ENCODE peak calls at places on chromosomes 3 and 15, in five cellular contexts. N is GM23338, M is ascending aorta, K is fibroblast of the aortic adventitia, G is fibroblast of mammary gland. H is an unnamed sample.

GRCh38 chr3:40719660-40720287 is 195.0 kb downstream of the ZNF621 start:
- DNase-seq in M (no peak), N (peak; percentile 56), K (peak; percentile 19), G (peak; percentile 46), H (no peak)

GRCh38 chr3:58051196-58051595 is 43.0 kb downstream of the FLNB start:
- DNase-seq in N (no peak), M (no peak), K (peak; percentile 85), G (peak; percentile 90), H (no peak)

GRCh38 chr3:111859061-111859973 is at the start of gene PHLDB2:
- DNase-seq in K (peak; percentile 79), M (peak; percentile 91), N (peak; percentile 93), G (peak; percentile 81), H (no peak)

GRCh38 chr15:101795455-101795854 is 7.9 kb upstream of the OR4F6 start:
- DNase-seq in G (peak; percentile 81), M (no peak), N (no peak), K (peak; percentile 67), H (peak; percentile 46)

GRCh38 chr3:142931222-142931621 is 32.3 kb downstream of the PAQR9 start:
- DNase-seq in K (no peak), N (peak; percentile 67), G (no peak), M (no peak), H (no peak)

GRCh38 chr15:100733786-100734185 is 131.4 kb downstream of the ASB7 start:
- DNase-seq in N (no peak), G (peak; percentile 60), M (no peak), K (peak; percentile 66), H (no peak)

GRCh38 chr3:59436164-59436958 is 386.5 kb upstream of the CFAP20DC start:
- DNase-seq in G (no peak), M (no peak), K (no peak), N (no peak), H (no peak)

GRCh38 chr15:100373037-100373896 is 31.5 kb upstream of the ADAMTS17 start:
- DNase-seq in M (no peak), K (no peak), N (no peak), G (no peak), H (no peak)

GRCh38 chr3:128726691-128727031 is 678 bp downstream of the RAB7A start:
- DNase-seq in K (peak; percentile 67), N (peak; percentile 54), M (peak; percentile 79), G (peak; percentile 87), H (peak; percentile 40)

DNA sequence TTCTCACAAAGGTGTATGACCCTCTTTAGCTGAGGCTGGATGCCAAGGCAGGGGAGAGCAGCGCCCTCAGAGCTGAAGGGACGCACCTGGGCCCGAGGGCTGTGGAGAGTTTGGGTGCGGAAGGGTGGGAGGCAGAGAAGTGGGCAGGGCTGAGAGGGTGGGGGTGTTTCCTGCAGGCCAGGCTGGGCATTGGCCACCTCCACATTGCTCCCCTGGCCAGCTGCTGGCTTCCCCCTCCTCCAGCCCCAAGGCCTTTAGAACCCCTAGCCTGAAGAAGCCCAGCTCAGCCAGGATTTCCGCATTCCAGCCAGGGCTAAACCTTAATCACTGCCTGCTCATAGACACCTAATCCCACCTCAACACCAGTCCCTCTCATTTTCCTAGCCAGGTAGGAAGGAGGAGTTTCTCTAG is 7.5 kb downstream of the NT5DC2 start:
- DNase-seq in K (no peak), N (no peak), M (no peak), G (no peak), H (no peak)
- H3K4me3 ChIP-seq in K (no peak overlapping the region), N (no peak overlapping the region), M (no peak overlapping the region), G (no peak overlapping the region), H (no peak overlapping the region)

GRCh38 chr3:69738291-69738690 is 973 bp upstream of the MITF start:
- DNase-seq in M (no peak), G (no peak), K (peak; percentile 20), N (no peak), H (no peak)
- H3K4me3 ChIP-seq in M (peak overlapping the region; percentile 92), G (peak overlapping the region; percentile 88), K (peak overlapping the region; percentile 71), N (peak overlapping the region; percentile 94), H (peak overlapping the region; percentile 71)

DNA sequence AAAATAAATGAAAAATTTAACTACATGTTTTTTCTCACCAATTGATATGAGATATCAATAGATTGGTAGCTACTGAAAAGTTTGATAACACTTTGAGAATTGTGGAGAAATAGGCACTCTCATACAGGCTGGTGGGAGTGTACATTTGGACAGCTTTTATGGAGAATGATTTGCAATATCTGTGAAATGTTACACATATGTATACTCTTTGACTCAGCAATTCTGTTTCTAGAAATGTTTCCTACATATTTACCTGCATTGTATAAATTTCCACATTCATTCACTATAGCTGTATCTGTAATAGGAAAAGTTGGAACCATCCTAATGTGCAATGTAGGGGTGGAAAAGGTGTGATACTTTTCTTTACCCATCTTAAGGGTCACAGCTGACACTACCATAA is 1.9 kb upstream of the KIF23 start:
- DNase-seq in K (no peak), G (no peak), N (no peak), M (no peak), H (no peak)
- H3K4me3 ChIP-seq in K (no peak overlapping the region), G (no peak overlapping the region), N (no peak overlapping the region), M (no peak overlapping the region), H (peak overlapping the region; percentile 98)

DNA sequence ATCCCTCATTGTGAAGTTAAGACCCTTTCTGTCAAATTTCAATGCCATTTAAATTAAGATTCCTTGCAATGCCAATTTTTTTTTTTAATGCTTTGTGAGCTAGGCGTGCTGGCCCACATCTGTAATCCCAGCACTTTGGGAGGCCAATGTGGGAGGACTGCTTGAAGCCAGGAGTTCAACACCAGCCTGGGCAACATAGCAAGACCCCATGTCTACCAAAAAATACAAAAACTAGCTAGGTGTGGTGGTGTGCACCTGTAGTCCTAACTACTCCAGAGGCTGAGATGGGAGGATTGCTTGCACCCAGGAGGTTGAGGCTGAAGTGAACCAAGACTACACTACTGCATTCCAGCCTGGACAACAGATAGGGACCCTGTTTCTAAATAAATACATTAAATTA is 5.6 kb upstream of the SH3BP5 start:
- DNase-seq in G (no peak), M (no peak), K (no peak), N (no peak), H (no peak)
- H3K4me3 ChIP-seq in G (no peak overlapping the region), M (no peak overlapping the region), K (no peak overlapping the region), N (no peak overlapping the region), H (no peak overlapping the region)

GRCh38 chr15:92393287-92393993 is at the start of gene ST8SIA2:
- DNase-seq in N (peak; percentile 87), K (no peak), M (no peak), G (peak; percentile 3), H (no peak)
- H3K4me3 ChIP-seq in N (peak within 1 kb of the TSS; percentile 96), K (no peak within 1 kb of the TSS), M (peak within 1 kb of the TSS; percentile 0), G (no peak within 1 kb of the TSS), H (peak within 1 kb of the TSS; percentile 57)

GRCh38 chr15:33055962-33056361 is 138.6 kb downstream of the FMN1 start:
- DNase-seq in M (no peak), N (no peak), K (no peak), G (no peak), H (no peak)
- H3K4me3 ChIP-seq in M (no peak overlapping the region), N (no peak overlapping the region), K (no peak overlapping the region), G (no peak overlapping the region), H (no peak overlapping the region)

GRCh38 chr3:492586-493296 is 296.2 kb downstream of the CHL1 start:
- DNase-seq in M (no peak), G (no peak), N (peak; percentile 17), K (no peak), H (no peak)
- H3K4me3 ChIP-seq in M (no peak overlapping the region), G (no peak overlapping the region), N (no peak overlapping the region), K (no peak overlapping the region), H (no peak overlapping the region)

GRCh38 chr3:161171639-161172552 is 49.2 kb upstream of the NMD3 start:
- DNase-seq in K (peak; percentile 33), G (peak; percentile 50), N (peak; percentile 64), M (no peak), H (no peak)

GRCh38 chr3:161161603-161162002 is 56.5 kb upstream of the B3GALNT1 start:
- DNase-seq in N (no peak), K (no peak), G (no peak), M (no peak), H (no peak)

GRCh38 chr3:161171113-161171512 is 50.0 kb upstream of the NMD3 start:
- DNase-seq in K (peak; percentile 85), N (no peak), M (peak; percentile 80), G (peak; percentile 93), H (peak; percentile 50)

GRCh38 chr3:161163297-161163696 is 57.8 kb upstream of the NMD3 start:
- DNase-seq in K (peak; percentile 81), N (peak; percentile 32), M (no peak), G (peak; percentile 96), H (peak; percentile 83)

DNA sequence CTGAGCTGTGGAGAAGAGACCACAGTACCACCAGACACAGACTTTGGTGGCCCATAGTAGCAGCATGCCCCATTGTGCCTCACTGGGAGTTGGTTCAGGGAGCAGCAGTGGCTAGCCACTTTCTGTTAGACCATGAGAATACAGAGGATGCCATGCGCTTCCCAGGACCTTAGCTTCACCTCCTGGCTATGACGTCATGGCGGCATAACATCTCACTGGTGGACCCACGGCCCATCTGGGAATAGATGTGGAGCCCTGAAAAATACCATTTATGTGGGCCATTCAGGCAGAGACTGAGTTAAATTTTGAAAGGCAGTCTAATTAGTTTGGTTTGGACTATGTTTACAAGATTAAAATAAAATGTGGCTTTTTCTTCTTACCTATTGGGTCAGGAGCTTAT is 55.1 kb upstream of the NMD3 start:
- DNase-seq in N (no peak), K (no peak), M (no peak), G (no peak), H (no peak)
- H3K4me3 ChIP-seq in N (no peak overlapping the region), K (no peak overlapping the region), M (no peak overlapping the region), G (no peak overlapping the region), H (no peak overlapping the region)

GRCh38 chr3:100041328-100041749 is 73.0 kb downstream of the FILIP1L start:
- DNase-seq in N (no peak), G (peak; percentile 87), K (peak; percentile 98), M (no peak), H (peak; percentile 67)
- H3K4me3 ChIP-seq in N (no peak overlapping the region), G (no peak overlapping the region), K (no peak overlapping the region), M (no peak overlapping the region), H (no peak overlapping the region)